ENCODE peak calls at places on chromosome 11, in five cellular contexts. One of them, this sample, is unnamed.

GRCh38 chr11:2812371-2812991 is 73.1 kb downstream of the CDKN1C start:
- DNase-seq in mesendoderm: peak
- DNase-seq in Caki2: no peak
- DNase-seq in GM12891: no peak
- DNase-seq in NCI-H510A treated with DMSO at 0.1 percent for 48 hours: no peak
- DNase-seq in this sample: no peak

GRCh38 chr11:72637926-72638325 is 36.3 kb downstream of the PDE2A start:
- DNase-seq in mesendoderm: no peak
- DNase-seq in NCI-H510A treated with DMSO at 0.1 percent for 48 hours: peak
- DNase-seq in GM12891: no peak
- DNase-seq in Caki2: no peak
- DNase-seq in this sample: no peak

GRCh38 chr11:75579841-75580240 is 17.8 kb downstream of the SERPINH1 start:
- DNase-seq in mesendoderm: no peak
- DNase-seq in NCI-H510A treated with DMSO at 0.1 percent for 48 hours: no peak
- DNase-seq in GM12891: no peak
- DNase-seq in Caki2: no peak
- DNase-seq in this sample: no peak

GRCh38 chr11:117328414-117329010 is 858 bp downstream of the CEP164 start:
- DNase-seq in NCI-H510A treated with DMSO at 0.1 percent for 48 hours: peak
- DNase-seq in mesendoderm: peak
- DNase-seq in Caki2: no peak
- DNase-seq in GM12891: no peak
- DNase-seq in this sample: peak

GRCh38 chr11:2385156-2386151 is 8.3 kb downstream of the CD81 start:
- DNase-seq in NCI-H510A treated with DMSO at 0.1 percent for 48 hours: no peak
- DNase-seq in GM12891: no peak
- DNase-seq in mesendoderm: no peak
- DNase-seq in Caki2: no peak
- DNase-seq in this sample: no peak

GRCh38 chr11:73931039-73931645 is 19.7 kb upstream of the DNAJB13 start:
- DNase-seq in GM12891: no peak
- DNase-seq in mesendoderm: peak
- DNase-seq in Caki2: peak
- DNase-seq in NCI-H510A treated with DMSO at 0.1 percent for 48 hours: peak
- DNase-seq in this sample: peak

GRCh38 chr11:58645854-58646253 is 23.4 kb downstream of the CNTF start:
- DNase-seq in NCI-H510A treated with DMSO at 0.1 percent for 48 hours: no peak
- DNase-seq in Caki2: no peak
- DNase-seq in mesendoderm: no peak
- DNase-seq in GM12891: no peak
- DNase-seq in this sample: no peak

GRCh38 chr11:9385288-9385902 is 943 bp downstream of the IPO7 start:
- DNase-seq in Caki2: no peak
- DNase-seq in mesendoderm: peak
- DNase-seq in NCI-H510A treated with DMSO at 0.1 percent for 48 hours: no peak
- DNase-seq in GM12891: no peak
- DNase-seq in this sample: no peak

GRCh38 chr11:45262900-45263299 is 23.2 kb downstream of the SYT13 start:
- DNase-seq in NCI-H510A treated with DMSO at 0.1 percent for 48 hours: peak
- DNase-seq in mesendoderm: no peak
- DNase-seq in GM12891: no peak
- DNase-seq in Caki2: peak
- DNase-seq in this sample: no peak

GRCh38 chr11:73463359-73463758 is 87.2 kb downstream of the RELT start:
- DNase-seq in GM12891: no peak
- DNase-seq in mesendoderm: no peak
- DNase-seq in NCI-H510A treated with DMSO at 0.1 percent for 48 hours: no peak
- DNase-seq in Caki2: no peak
- DNase-seq in this sample: no peak

GRCh38 chr11:124219126-124219525 is 21.8 kb upstream of the OR8G1 start:
- DNase-seq in Caki2: no peak
- DNase-seq in mesendoderm: no peak
- DNase-seq in GM12891: no peak
- DNase-seq in NCI-H510A treated with DMSO at 0.1 percent for 48 hours: no peak
- DNase-seq in this sample: no peak

GRCh38 chr11:64074239-64074638 is 38.5 kb downstream of the FLRT1 start:
- DNase-seq in NCI-H510A treated with DMSO at 0.1 percent for 48 hours: no peak
- DNase-seq in Caki2: no peak
- DNase-seq in mesendoderm: no peak
- DNase-seq in GM12891: no peak
- DNase-seq in this sample: no peak

GRCh38 chr11:115716577-115717214 is 212.5 kb upstream of the CADM1 start:
- DNase-seq in Caki2: no peak
- DNase-seq in GM12891: no peak
- DNase-seq in mesendoderm: no peak
- DNase-seq in NCI-H510A treated with DMSO at 0.1 percent for 48 hours: no peak
- DNase-seq in this sample: no peak

GRCh38 chr11:1251236-1251770 is 28.4 kb downstream of the MUC5B start:
- DNase-seq in Caki2: no peak
- DNase-seq in mesendoderm: no peak
- DNase-seq in NCI-H510A treated with DMSO at 0.1 percent for 48 hours: no peak
- DNase-seq in GM12891: no peak
- DNase-seq in this sample: no peak

GRCh38 chr11:102237096-102237735 is 80.1 kb upstream of the BIRC3 start:
- DNase-seq in NCI-H510A treated with DMSO at 0.1 percent for 48 hours: no peak
- DNase-seq in Caki2: no peak
- DNase-seq in GM12891: no peak
- DNase-seq in mesendoderm: peak
- DNase-seq in this sample: no peak

GRCh38 chr11:47587039-47587675 is 679 bp downstream of the FAM180B start:
- DNase-seq in Caki2: no peak
- DNase-seq in mesendoderm: no peak
- DNase-seq in NCI-H510A treated with DMSO at 0.1 percent for 48 hours: no peak
- DNase-seq in GM12891: no peak
- DNase-seq in this sample: no peak

GRCh38 chr11:62555464-62556092 is 9.0 kb upstream of the AHNAK start:
- DNase-seq in mesendoderm: peak
- DNase-seq in Caki2: no peak
- DNase-seq in NCI-H510A treated with DMSO at 0.1 percent for 48 hours: no peak
- DNase-seq in GM12891: no peak
- DNase-seq in this sample: peak

GRCh38 chr11:41047229-41047628 is 412.2 kb downstream of the LRRC4C start:
- DNase-seq in mesendoderm: no peak
- DNase-seq in Caki2: no peak
- DNase-seq in GM12891: no peak
- DNase-seq in NCI-H510A treated with DMSO at 0.1 percent for 48 hours: no peak
- DNase-seq in this sample: no peak

GRCh38 chr11:68012843-68013610 is 2.9 kb downstream of the ALDH3B1 start:
- DNase-seq in NCI-H510A treated with DMSO at 0.1 percent for 48 hours: no peak
- DNase-seq in Caki2: peak
- DNase-seq in mesendoderm: peak
- DNase-seq in GM12891: no peak
- DNase-seq in this sample: peak

GRCh38 chr11:65899356-65900124 is 648 bp downstream of the FOSL1 start:
- DNase-seq in mesendoderm: peak
- DNase-seq in NCI-H510A treated with DMSO at 0.1 percent for 48 hours: no peak
- DNase-seq in GM12891: peak
- DNase-seq in Caki2: peak
- DNase-seq in this sample: peak

GRCh38 chr11:32034149-32034548 is 56.7 kb upstream of the RCN1 start:
- DNase-seq in NCI-H510A treated with DMSO at 0.1 percent for 48 hours: no peak
- DNase-seq in GM12891: no peak
- DNase-seq in mesendoderm: no peak
- DNase-seq in Caki2: no peak
- DNase-seq in this sample: no peak

GRCh38 chr11:27293500-27294417 is 69.3 kb downstream of the CCDC34 start:
- DNase-seq in NCI-H510A treated with DMSO at 0.1 percent for 48 hours: no peak
- DNase-seq in mesendoderm: peak
- DNase-seq in Caki2: no peak
- DNase-seq in GM12891: no peak
- DNase-seq in this sample: no peak

GRCh38 chr11:111302298-111302697 is 4.0 kb downstream of the POU2AF3 start:
- DNase-seq in GM12891: no peak
- DNase-seq in Caki2: no peak
- DNase-seq in NCI-H510A treated with DMSO at 0.1 percent for 48 hours: peak
- DNase-seq in mesendoderm: no peak
- DNase-seq in this sample: no peak

GRCh38 chr11:46712874-46713576 is 6.0 kb upstream of the F2 start:
- DNase-seq in Caki2: no peak
- DNase-seq in mesendoderm: no peak
- DNase-seq in NCI-H510A treated with DMSO at 0.1 percent for 48 hours: no peak
- DNase-seq in GM12891: no peak
- DNase-seq in this sample: no peak

This sample was measured in islet precursor cell.